ENCODE peak calls at places on chromosomes 3 and 15, in four cellular contexts. One of them, this sample, is unnamed.

GRCh38 chr3:114056130-114057010 is at the start of the genes CCDC191 and QTRT2:
- DNase-seq in H1: peak
- DNase-seq in mammary epithelial cell: peak
- DNase-seq in IMR-90: peak
- DNase-seq in this sample: peak

GRCh38 chr3:8561365-8561764 is 59.7 kb downstream of the LMCD1 start:
- DNase-seq in IMR-90: no peak
- DNase-seq in mammary epithelial cell: no peak
- DNase-seq in H1: no peak
- DNase-seq in this sample: no peak

GRCh38 chr3:116341916-116342315 is 103.4 kb downstream of the LSAMP start:
- DNase-seq in mammary epithelial cell: no peak
- DNase-seq in IMR-90: no peak
- DNase-seq in H1: no peak
- DNase-seq in this sample: no peak

GRCh38 chr3:116426036-116426435 is 19.3 kb downstream of the LSAMP start:
- DNase-seq in IMR-90: no peak
- DNase-seq in mammary epithelial cell: no peak
- DNase-seq in H1: no peak
- DNase-seq in this sample: no peak

GRCh38 chr3:111725706-111726105 is 130.6 kb upstream of the ZBED2 start:
- DNase-seq in H1: no peak
- DNase-seq in mammary epithelial cell: no peak
- DNase-seq in IMR-90: no peak
- DNase-seq in this sample: no peak

GRCh38 chr3:119731545-119732343 is 28.9 kb downstream of the CFAP91 start:
- DNase-seq in IMR-90: peak
- DNase-seq in mammary epithelial cell: peak
- DNase-seq in H1: no peak
- DNase-seq in this sample: peak

GRCh38 chr3:113498221-113499005 is 16.5 kb downstream of the SPICE1 start:
- DNase-seq in mammary epithelial cell: no peak
- DNase-seq in IMR-90: peak
- DNase-seq in H1: no peak
- DNase-seq in this sample: no peak

GRCh38 chr15:69328739-69329138 is 30.0 kb downstream of the PAQR5 start:
- DNase-seq in IMR-90: no peak
- DNase-seq in H1: no peak
- DNase-seq in mammary epithelial cell: no peak
- DNase-seq in this sample: no peak

GRCh38 chr3:80232760-80233159 is 465.0 kb upstream of the ROBO1 start:
- DNase-seq in H1: peak
- DNase-seq in IMR-90: peak
- DNase-seq in mammary epithelial cell: peak
- DNase-seq in this sample: no peak

GRCh38 chr3:40258555-40258954 is 51.0 kb upstream of the EIF1B start:
- DNase-seq in IMR-90: peak
- DNase-seq in mammary epithelial cell: peak
- DNase-seq in H1: peak
- DNase-seq in this sample: no peak

GRCh38 chr3:177894021-177894690 is 642.1 kb upstream of the KCNMB2 start:
- DNase-seq in mammary epithelial cell: no peak
- DNase-seq in IMR-90: no peak
- DNase-seq in H1: no peak
- DNase-seq in this sample: peak

GRCh38 chr3:182710557-182711157 is 82.6 kb upstream of the ATP11B start:
- DNase-seq in H1: no peak
- DNase-seq in mammary epithelial cell: peak
- DNase-seq in IMR-90: peak
- DNase-seq in this sample: no peak

GRCh38 chr15:29323557-29323956 is 53.9 kb upstream of the NSMCE3 start:
- DNase-seq in mammary epithelial cell: no peak
- DNase-seq in IMR-90: no peak
- DNase-seq in H1: no peak
- DNase-seq in this sample: no peak

GRCh38 chr3:167978071-167978470 is 117.7 kb downstream of the GOLIM4 start:
- DNase-seq in IMR-90: no peak
- DNase-seq in H1: no peak
- DNase-seq in mammary epithelial cell: no peak
- DNase-seq in this sample: no peak

DNA sequence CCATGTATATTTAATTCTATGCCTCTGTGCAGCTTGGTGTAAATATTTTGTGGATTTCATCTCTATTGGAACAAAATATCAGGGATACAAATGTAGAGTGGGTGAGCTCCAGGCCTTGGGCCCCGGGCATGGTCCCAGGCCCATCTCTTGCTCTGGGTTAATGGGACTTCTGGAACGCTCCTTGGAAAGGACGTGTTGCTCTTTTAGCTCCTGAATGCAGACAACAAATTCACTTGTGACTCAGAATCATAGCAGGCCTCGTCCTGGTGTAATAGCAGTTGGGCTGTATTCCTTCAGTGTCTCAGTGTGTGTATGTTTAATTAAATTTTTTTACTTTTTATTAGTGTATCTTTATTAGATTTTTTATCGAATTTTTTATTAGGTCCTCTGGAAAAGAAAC is 266.7 kb upstream of the C2CD4B start:
- DNase-seq in H1: no peak
- DNase-seq in mammary epithelial cell: no peak
- DNase-seq in IMR-90: no peak
- DNase-seq in this sample: no peak
- H3K27ac ChIP-seq in H1: no peak
- H3K27ac ChIP-seq in mammary epithelial cell: no peak
- H3K27ac ChIP-seq in IMR-90: no peak
- H3K27ac ChIP-seq in this sample: no peak

GRCh38 chr15:95528920-95529319 is 801.6 kb upstream of the NR2F2 start:
- DNase-seq in mammary epithelial cell: no peak
- DNase-seq in IMR-90: no peak
- DNase-seq in H1: no peak
- DNase-seq in this sample: no peak
- H2AFZ ChIP-seq in mammary epithelial cell: no peak
- H2AFZ ChIP-seq in IMR-90: no peak
- H2AFZ ChIP-seq in H1: no peak
- H2AFZ ChIP-seq in this sample: no peak

GRCh38 chr15:100205549-100206295 is 136.1 kb downstream of the ADAMTS17 start:
- DNase-seq in mammary epithelial cell: no peak
- DNase-seq in IMR-90: no peak
- DNase-seq in H1: no peak
- DNase-seq in this sample: no peak

GRCh38 chr15:100204771-100205170 is 137.0 kb downstream of the ADAMTS17 start:
- DNase-seq in H1: no peak
- DNase-seq in IMR-90: no peak
- DNase-seq in mammary epithelial cell: no peak
- DNase-seq in this sample: no peak

GRCh38 chr15:100209204-100209603 is 132.6 kb downstream of the ADAMTS17 start:
- DNase-seq in IMR-90: no peak
- DNase-seq in mammary epithelial cell: no peak
- DNase-seq in H1: no peak
- DNase-seq in this sample: no peak

GRCh38 chr15:100206643-100207042 is 135.1 kb downstream of the ADAMTS17 start:
- DNase-seq in IMR-90: no peak
- DNase-seq in H1: no peak
- DNase-seq in mammary epithelial cell: no peak
- DNase-seq in this sample: no peak

GRCh38 chr15:100207053-100207452 is 134.7 kb downstream of the ADAMTS17 start:
- DNase-seq in IMR-90: no peak
- DNase-seq in mammary epithelial cell: no peak
- DNase-seq in H1: no peak
- DNase-seq in this sample: no peak
- H3K4me2 ChIP-seq in IMR-90: no peak
- H3K4me2 ChIP-seq in mammary epithelial cell: no peak
- H3K4me2 ChIP-seq in H1: no peak
- H3K4me2 ChIP-seq in this sample: no peak

GRCh38 chr15:64459382-64459781 is 996 bp upstream of the ZNF609 start:
- DNase-seq in mammary epithelial cell: no peak
- DNase-seq in H1: no peak
- DNase-seq in IMR-90: no peak
- DNase-seq in this sample: no peak
- H3K27ac ChIP-seq in mammary epithelial cell: no peak
- H3K27ac ChIP-seq in H1: no peak
- H3K27ac ChIP-seq in IMR-90: no peak
- H3K27ac ChIP-seq in this sample: no peak

GRCh38 chr15:89971592-89971997 is 29.5 kb upstream of the ZNF710 start:
- DNase-seq in mammary epithelial cell: peak
- DNase-seq in H1: peak
- DNase-seq in IMR-90: peak
- DNase-seq in this sample: peak
- H2AFZ ChIP-seq in mammary epithelial cell: no peak
- H2AFZ ChIP-seq in H1: peak
- H2AFZ ChIP-seq in IMR-90: no peak
- H2AFZ ChIP-seq in this sample: no peak

GRCh38 chr3:136602818-136603217 is 149.4 kb downstream of the STAG1 start:
- DNase-seq in IMR-90: peak
- DNase-seq in mammary epithelial cell: no peak
- DNase-seq in H1: no peak
- DNase-seq in this sample: no peak

GRCh38 chr3:136606990-136607389 is 145.2 kb downstream of the STAG1 start:
- DNase-seq in IMR-90: no peak
- DNase-seq in H1: no peak
- DNase-seq in mammary epithelial cell: no peak
- DNase-seq in this sample: no peak

GRCh38 chr3:136604961-136605360 is 147.2 kb downstream of the STAG1 start:
- DNase-seq in H1: no peak
- DNase-seq in mammary epithelial cell: no peak
- DNase-seq in IMR-90: peak
- DNase-seq in this sample: no peak
- H3K4me2 ChIP-seq in H1: no peak
- H3K4me2 ChIP-seq in mammary epithelial cell: no peak
- H3K4me2 ChIP-seq in IMR-90: no peak
- H3K4me2 ChIP-seq in this sample: no peak

GRCh38 chr15:66881173-66881905 is 179.3 kb downstream of the SMAD6 start:
- DNase-seq in H1: no peak
- DNase-seq in IMR-90: no peak
- DNase-seq in mammary epithelial cell: no peak
- DNase-seq in this sample: no peak
- H3K27ac ChIP-seq in H1: no peak
- H3K27ac ChIP-seq in IMR-90: no peak
- H3K27ac ChIP-seq in mammary epithelial cell: no peak
- H3K27ac ChIP-seq in this sample: peak

DNA sequence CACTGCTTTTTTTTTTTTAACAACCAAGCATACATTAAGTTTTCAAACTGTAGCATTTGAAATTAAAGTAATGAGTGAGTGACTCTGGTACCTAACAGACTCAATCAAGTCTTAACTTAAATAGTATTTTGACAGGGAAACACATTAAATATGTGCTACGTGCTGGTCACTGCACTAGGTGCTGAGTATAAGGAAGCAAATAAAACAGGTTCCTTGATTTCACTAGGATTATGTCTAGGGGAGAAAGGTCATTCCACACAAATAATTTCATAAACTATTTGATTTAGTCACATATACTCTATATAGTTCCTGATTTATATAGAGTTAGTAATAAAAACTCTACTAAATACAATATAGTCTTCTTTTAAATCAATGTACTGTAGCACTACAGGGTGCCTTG is 89.4 kb downstream of the SUCLG2 start:
- DNase-seq in H1: no peak
- DNase-seq in mammary epithelial cell: no peak
- DNase-seq in IMR-90: no peak
- DNase-seq in this sample: no peak
- H2AFZ ChIP-seq in H1: no peak
- H2AFZ ChIP-seq in mammary epithelial cell: no peak
- H2AFZ ChIP-seq in IMR-90: no peak
- H2AFZ ChIP-seq in this sample: no peak

DNA sequence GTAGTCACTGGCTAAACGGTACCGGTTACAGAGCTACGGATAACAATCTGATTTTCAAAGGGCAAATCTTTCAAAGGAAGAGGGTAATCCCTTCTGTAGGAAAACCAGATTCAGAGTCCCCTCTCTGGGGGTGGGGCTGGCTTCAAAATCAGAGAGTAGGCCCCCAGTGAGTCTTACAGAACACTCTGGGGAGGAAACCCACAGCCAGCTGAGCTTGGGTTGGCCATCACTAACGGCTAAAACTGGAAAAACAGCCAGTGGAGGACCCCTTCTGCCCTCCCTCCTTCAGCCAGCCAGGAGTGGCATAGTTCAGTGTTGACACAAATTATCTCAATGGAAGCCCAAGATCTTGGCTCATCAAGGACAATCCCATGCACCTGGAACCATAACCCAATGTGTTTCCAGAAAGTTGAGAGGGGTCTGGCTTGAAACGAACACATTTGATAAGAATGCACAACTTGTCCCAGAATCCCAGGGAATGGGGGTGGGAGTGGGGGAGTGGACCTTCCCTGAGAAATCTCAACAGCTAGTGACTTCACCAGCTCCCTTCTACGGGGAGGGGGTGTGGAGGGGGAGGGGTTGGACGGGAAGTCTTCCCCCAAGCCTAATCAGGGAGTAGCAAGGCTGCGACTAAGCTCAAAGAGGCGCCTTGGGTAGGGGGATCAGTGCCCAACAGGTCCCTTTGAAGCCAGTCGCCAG is 1.0 kb downstream of the RASL12 start:
- DNase-seq in mammary epithelial cell: no peak
- DNase-seq in IMR-90: no peak
- DNase-seq in H1: no peak
- DNase-seq in this sample: peak
- H3K4me2 ChIP-seq in mammary epithelial cell: no peak
- H3K4me2 ChIP-seq in IMR-90: no peak
- H3K4me2 ChIP-seq in H1: peak
- H3K4me2 ChIP-seq in this sample: no peak

GRCh38 chr3:45180899-45181298 is 34.7 kb upstream of the CDCP1 start:
- DNase-seq in IMR-90: no peak
- DNase-seq in H1: no peak
- DNase-seq in mammary epithelial cell: no peak
- DNase-seq in this sample: no peak
- H3K27ac ChIP-seq in IMR-90: no peak
- H3K27ac ChIP-seq in H1: no peak
- H3K27ac ChIP-seq in mammary epithelial cell: no peak
- H3K27ac ChIP-seq in this sample: peak

This sample was measured in osteoblast.